ENCODE peak calls at places on chromosomes 3 and 15, in seven cellular contexts. H, T, N, Q, G, O and D are unnamed samples.

GRCh38 chr3:134002326-134002725 is 27.4 kb downstream of the SLCO2A1 start:
- DNase-seq in H (no peak), T (no peak), N (peak), Q (peak), G (no peak), O (no peak), D (no peak)

GRCh38 chr15:67066041-67067021 is 929 bp downstream of the SMAD3 start:
- DNase-seq in H (peak), T (peak), N (no peak), Q (peak), G (peak), O (peak), D (no peak)

GRCh38 chr3:160633361-160634083 is 43.4 kb upstream of the ARL14 start:
- DNase-seq in H (no peak), T (no peak), N (no peak), Q (no peak), G (no peak), O (no peak), D (no peak)

GRCh38 chr3:184586871-184587270 is 25.3 kb downstream of the EPHB3 start:
- DNase-seq in H (no peak), T (no peak), N (no peak), Q (no peak), G (no peak), O (no peak), D (no peak)

GRCh38 chr15:85793641-85794597 is 806 bp downstream of the KLHL25 start:
- DNase-seq in H (peak), T (peak), N (no peak), Q (peak), G (peak), O (peak), D (no peak)

GRCh38 chr3:78728406-78729145 is 1039.2 kb downstream of the ROBO1 start:
- DNase-seq in H (no peak), T (no peak), N (peak), Q (peak), G (no peak), O (no peak), D (peak)

GRCh38 chr15:90571063-90571541 is 41.4 kb downstream of the CRTC3 start:
- DNase-seq in H (no peak), T (no peak), N (no peak), Q (peak), G (peak), O (no peak), D (peak)

GRCh38 chr3:151630035-151630434 is 103.7 kb upstream of the AADACL2 start:
- DNase-seq in H (no peak), T (no peak), N (no peak), Q (no peak), G (no peak), O (no peak), D (no peak)

GRCh38 chr15:52208306-52208946 is 17.2 kb upstream of the GNB5 start:
- DNase-seq in H (peak), T (peak), N (peak), Q (peak), G (peak), O (peak), D (peak)

GRCh38 chr3:133894334-133895207 is 1.1 kb downstream of the RAB6B start:
- DNase-seq in H (no peak), T (no peak), N (no peak), Q (peak), G (no peak), O (no peak), D (no peak)

GRCh38 chr15:78873796-78874761 is 1.4 kb downstream of the MORF4L1 start:
- DNase-seq in H (peak), T (peak), N (no peak), Q (no peak), G (no peak), O (no peak), D (no peak)

GRCh38 chr15:70096215-70096974 is 1.3 kb downstream of the TLE3 start:
- DNase-seq in H (peak), T (peak), N (no peak), Q (peak), G (peak), O (peak), D (peak)

GRCh38 chr3:193333229-193333628 is 45.3 kb downstream of the ATP13A5 start:
- DNase-seq in H (no peak), T (no peak), N (no peak), Q (no peak), G (no peak), O (no peak), D (no peak)